ENCODE peak calls at places on chromosome 15, in four cellular contexts. R is epithelial cell of proximal tubule, I is AG20443, U is activated B cell treated with CpG ODN at 0.5 μM for 24 hours. W is an unnamed sample.

GRCh38 chr15:41465822-41466421 is 27.8 kb upstream of the ITPKA start:
- DNase-seq in R (no peak), I (peak), U (no peak), W (peak)

GRCh38 chr15:55791576-55792400 is 48.8 kb upstream of the PRTG start:
- DNase-seq in R (peak), I (peak), U (no peak), W (peak)

GRCh38 chr15:51731549-51732267 is 5.7 kb downstream of the LYSMD2 start:
- DNase-seq in R (no peak), I (no peak), U (peak), W (peak)

GRCh38 chr15:73826711-73827243 is 46.6 kb upstream of the TBC1D21 start:
- DNase-seq in R (no peak), I (no peak), U (no peak), W (no peak)

GRCh38 chr15:67501177-67501835 is 19.6 kb upstream of the C15orf61 start:
- DNase-seq in R (no peak), I (peak), U (no peak), W (peak)

GRCh38 chr15:48331796-48332641 is 790 bp downstream of the DUT start:
- DNase-seq in R (peak), I (peak), U (peak), W (no peak)

GRCh38 chr15:68028137-68028771 is 25.9 kb upstream of the PIAS1 start:
- DNase-seq in R (no peak), I (no peak), U (no peak), W (no peak)

GRCh38 chr15:38275951-38276350 is 23.3 kb downstream of the SPRED1 start:
- DNase-seq in R (no peak), I (no peak), U (no peak), W (peak)

GRCh38 chr15:58520464-58520863 is 88.7 kb downstream of the LIPC start:
- DNase-seq in R (no peak), I (no peak), U (no peak), W (no peak)

GRCh38 chr15:51492528-51492927 is 130.0 kb downstream of the DMXL2 start:
- DNase-seq in R (no peak), I (no peak), U (no peak), W (no peak)

GRCh38 chr15:40985541-40986330 is 32.5 kb downstream of the CHAC1 start:
- DNase-seq in R (no peak), I (peak), U (no peak), W (peak)

GRCh38 chr15:84888639-84889038 is 4.2 kb downstream of the SLC28A1 start:
- DNase-seq in R (no peak), I (no peak), U (no peak), W (no peak)

GRCh38 chr15:28128036-28128435 is 28.9 kb upstream of the OCA2 start:
- DNase-seq in R (no peak), I (no peak), U (no peak), W (no peak)